ENCODE peak calls at places on chromosomes 3 and 15, in nine cellular contexts. One of them, this sample, is unnamed. For H3K36me3, the result is how much of the 10 kb centered on the place peaks cover.

GRCh38 chr3:179526989-179527391 is 35.7 kb upstream of the ACTL6A start:
- DNase-seq in SK-N-SH: peak
- DNase-seq in esophagus muscularis mucosa: peak
- DNase-seq in HepG2: no peak
- DNase-seq in sigmoid colon: peak
- DNase-seq in upper lobe of left lung: peak
- DNase-seq in ovary: peak
- DNase-seq in K562: no peak
- DNase-seq in stomach: no peak
- DNase-seq in this sample: peak

GRCh38 chr3:177772908-177773557 is 575.8 kb upstream of the TBL1XR1 start:
- DNase-seq in SK-N-SH: no peak
- DNase-seq in esophagus muscularis mucosa: no peak
- DNase-seq in HepG2: no peak
- DNase-seq in sigmoid colon: no peak
- DNase-seq in upper lobe of left lung: no peak
- DNase-seq in ovary: no peak
- DNase-seq in K562: no peak
- DNase-seq in stomach: no peak
- DNase-seq in this sample: no peak

GRCh38 chr3:192929146-192929545 is 11.5 kb upstream of the MB21D2 start:
- DNase-seq in SK-N-SH: no peak
- DNase-seq in esophagus muscularis mucosa: no peak
- DNase-seq in HepG2: no peak
- DNase-seq in sigmoid colon: no peak
- DNase-seq in upper lobe of left lung: no peak
- DNase-seq in ovary: no peak
- DNase-seq in K562: no peak
- DNase-seq in stomach: no peak
- DNase-seq in this sample: no peak

GRCh38 chr3:107794664-107795443 is 272.1 kb downstream of the BBX start:
- DNase-seq in SK-N-SH: peak
- DNase-seq in esophagus muscularis mucosa: no peak
- DNase-seq in HepG2: no peak
- DNase-seq in sigmoid colon: no peak
- DNase-seq in upper lobe of left lung: no peak
- DNase-seq in ovary: peak
- DNase-seq in K562: no peak
- DNase-seq in stomach: no peak
- DNase-seq in this sample: peak

GRCh38 chr15:60391722-60392340 is 6.0 kb downstream of the ANXA2 start:
- DNase-seq in SK-N-SH: no peak
- DNase-seq in esophagus muscularis mucosa: no peak
- DNase-seq in HepG2: no peak
- DNase-seq in sigmoid colon: no peak
- DNase-seq in upper lobe of left lung: no peak
- DNase-seq in ovary: no peak
- DNase-seq in K562: no peak
- DNase-seq in stomach: no peak
- DNase-seq in this sample: no peak

GRCh38 chr3:17046623-17047022 is 161.9 kb downstream of the PLCL2 start:
- DNase-seq in SK-N-SH: no peak
- DNase-seq in esophagus muscularis mucosa: no peak
- DNase-seq in HepG2: no peak
- DNase-seq in sigmoid colon: no peak
- DNase-seq in upper lobe of left lung: no peak
- DNase-seq in ovary: no peak
- DNase-seq in K562: no peak
- DNase-seq in stomach: no peak
- DNase-seq in this sample: no peak

GRCh38 chr15:62390793-62391543 is 225.9 kb upstream of the C2CD4B start:
- DNase-seq in SK-N-SH: peak
- DNase-seq in esophagus muscularis mucosa: no peak
- DNase-seq in HepG2: peak
- DNase-seq in sigmoid colon: peak
- DNase-seq in upper lobe of left lung: peak
- DNase-seq in ovary: peak
- DNase-seq in K562: peak
- DNase-seq in stomach: peak
- DNase-seq in this sample: no peak

GRCh38 chr3:18416332-18416731 is 8.8 kb downstream of the SATB1 start:
- DNase-seq in SK-N-SH: no peak
- DNase-seq in esophagus muscularis mucosa: no peak
- DNase-seq in HepG2: no peak
- DNase-seq in sigmoid colon: no peak
- DNase-seq in upper lobe of left lung: no peak
- DNase-seq in ovary: no peak
- DNase-seq in K562: no peak
- DNase-seq in stomach: no peak
- DNase-seq in this sample: no peak

GRCh38 chr3:124671123-124671522 is 59.1 kb upstream of the UMPS start:
- DNase-seq in SK-N-SH: no peak
- DNase-seq in esophagus muscularis mucosa: no peak
- DNase-seq in HepG2: no peak
- DNase-seq in sigmoid colon: no peak
- DNase-seq in upper lobe of left lung: no peak
- DNase-seq in ovary: no peak
- DNase-seq in K562: no peak
- DNase-seq in stomach: no peak
- DNase-seq in this sample: no peak

GRCh38 chr15:67558502-67558901 is 16.0 kb downstream of the MAP2K5 start:
- DNase-seq in SK-N-SH: no peak
- DNase-seq in esophagus muscularis mucosa: no peak
- DNase-seq in HepG2: no peak
- DNase-seq in sigmoid colon: no peak
- DNase-seq in upper lobe of left lung: no peak
- DNase-seq in ovary: no peak
- DNase-seq in K562: no peak
- DNase-seq in stomach: no peak
- DNase-seq in this sample: no peak

GRCh38 chr3:128629936-128630335 is 20.7 kb downstream of the RPN1 start:
- DNase-seq in SK-N-SH: no peak
- DNase-seq in esophagus muscularis mucosa: no peak
- DNase-seq in HepG2: no peak
- DNase-seq in sigmoid colon: peak
- DNase-seq in upper lobe of left lung: no peak
- DNase-seq in ovary: no peak
- DNase-seq in K562: no peak
- DNase-seq in stomach: no peak
- DNase-seq in this sample: no peak

GRCh38 chr3:128632301-128632700 is 18.3 kb downstream of the RPN1 start:
- DNase-seq in SK-N-SH: no peak
- DNase-seq in esophagus muscularis mucosa: no peak
- DNase-seq in HepG2: no peak
- DNase-seq in sigmoid colon: no peak
- DNase-seq in upper lobe of left lung: no peak
- DNase-seq in ovary: no peak
- DNase-seq in K562: no peak
- DNase-seq in stomach: no peak
- DNase-seq in this sample: no peak

GRCh38 chr3:128634075-128634611 is 16.5 kb downstream of the RPN1 start:
- DNase-seq in SK-N-SH: no peak
- DNase-seq in esophagus muscularis mucosa: no peak
- DNase-seq in HepG2: no peak
- DNase-seq in sigmoid colon: no peak
- DNase-seq in upper lobe of left lung: peak
- DNase-seq in ovary: no peak
- DNase-seq in K562: no peak
- DNase-seq in stomach: no peak
- DNase-seq in this sample: no peak
- H3K36me3 ChIP-seq in SK-N-SH: under half
- H3K36me3 ChIP-seq in esophagus muscularis mucosa: half or more
- H3K36me3 ChIP-seq in HepG2: half or more
- H3K36me3 ChIP-seq in sigmoid colon: under half
- H3K36me3 ChIP-seq in upper lobe of left lung: under half
- H3K36me3 ChIP-seq in ovary: under half
- H3K36me3 ChIP-seq in K562: half or more
- H3K36me3 ChIP-seq in stomach: half or more
- H3K36me3 ChIP-seq in this sample: half or more

GRCh38 chr15:79416876-79417275 is 15.3 kb upstream of the MINAR1 start:
- DNase-seq in SK-N-SH: no peak
- DNase-seq in esophagus muscularis mucosa: no peak
- DNase-seq in HepG2: no peak
- DNase-seq in sigmoid colon: no peak
- DNase-seq in upper lobe of left lung: no peak
- DNase-seq in ovary: no peak
- DNase-seq in K562: no peak
- DNase-seq in stomach: no peak
- DNase-seq in this sample: no peak

DNA sequence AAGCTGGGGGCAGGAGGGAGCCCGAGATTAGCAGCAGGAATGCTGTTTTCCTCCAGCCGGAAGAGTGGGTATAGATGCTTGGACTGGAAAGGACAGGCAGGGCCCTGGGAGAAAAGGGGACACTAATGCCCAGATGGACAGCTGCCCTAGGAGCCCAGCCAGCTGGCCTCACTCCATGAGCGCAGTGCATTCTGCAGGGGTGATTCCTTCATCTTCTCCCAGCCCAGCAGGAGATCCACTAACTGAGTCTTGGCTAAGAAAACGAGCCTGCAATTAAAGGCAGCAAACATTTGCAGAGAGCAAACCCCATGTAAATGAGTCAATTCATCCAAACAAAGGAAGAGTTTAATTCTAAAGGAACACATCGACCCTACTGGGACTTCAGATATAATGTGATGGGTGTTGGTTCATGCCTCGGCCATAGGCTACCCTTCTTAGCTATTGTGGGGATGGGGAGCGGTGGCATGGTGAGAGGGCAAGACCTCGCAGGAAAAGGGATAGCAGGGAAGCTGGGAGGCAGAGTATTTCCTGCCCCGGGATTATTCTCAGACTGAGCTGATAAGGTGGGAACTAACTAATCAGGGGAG is 13.3 kb upstream of the MINAR1 start:
- DNase-seq in SK-N-SH: no peak
- DNase-seq in esophagus muscularis mucosa: no peak
- DNase-seq in HepG2: no peak
- DNase-seq in sigmoid colon: no peak
- DNase-seq in upper lobe of left lung: no peak
- DNase-seq in ovary: no peak
- DNase-seq in K562: no peak
- DNase-seq in stomach: no peak
- DNase-seq in this sample: no peak
- TF ChIP-seq EP300 in SK-N-SH: no peak
- TF ChIP-seq EP300 in esophagus muscularis mucosa: no peak
- TF ChIP-seq EP300 in HepG2: no peak
- TF ChIP-seq EP300 in sigmoid colon: no peak
- TF ChIP-seq EP300 in upper lobe of left lung: no peak
- TF ChIP-seq EP300 in ovary: no peak
- TF ChIP-seq EP300 in K562: no peak
- TF ChIP-seq EP300 in stomach: no peak
- TF ChIP-seq EP300 in this sample: no peak

GRCh38 chr3:146638718-146639117 is 33.6 kb upstream of the PLSCR5 start:
- DNase-seq in SK-N-SH: no peak
- DNase-seq in esophagus muscularis mucosa: no peak
- DNase-seq in HepG2: no peak
- DNase-seq in sigmoid colon: no peak
- DNase-seq in upper lobe of left lung: no peak
- DNase-seq in ovary: no peak
- DNase-seq in K562: no peak
- DNase-seq in stomach: no peak
- DNase-seq in this sample: no peak
- TF ChIP-seq CTCF in SK-N-SH: peak
- TF ChIP-seq CTCF in esophagus muscularis mucosa: no peak
- TF ChIP-seq CTCF in HepG2: no peak
- TF ChIP-seq CTCF in sigmoid colon: peak
- TF ChIP-seq CTCF in upper lobe of left lung: no peak
- TF ChIP-seq CTCF in ovary: no peak
- TF ChIP-seq CTCF in K562: no peak
- TF ChIP-seq CTCF in stomach: no peak
- TF ChIP-seq CTCF in this sample: peak

GRCh38 chr3:184175981-184176376 is 1.3 kb downstream of the AP2M1 start:
- DNase-seq in SK-N-SH: no peak
- DNase-seq in esophagus muscularis mucosa: no peak
- DNase-seq in HepG2: no peak
- DNase-seq in sigmoid colon: no peak
- DNase-seq in upper lobe of left lung: no peak
- DNase-seq in ovary: no peak
- DNase-seq in K562: no peak
- DNase-seq in stomach: no peak
- DNase-seq in this sample: no peak
- H3K36me3 ChIP-seq in SK-N-SH: half or more
- H3K36me3 ChIP-seq in esophagus muscularis mucosa: half or more
- H3K36me3 ChIP-seq in HepG2: half or more
- H3K36me3 ChIP-seq in sigmoid colon: under half
- H3K36me3 ChIP-seq in upper lobe of left lung: half or more
- H3K36me3 ChIP-seq in ovary: under half
- H3K36me3 ChIP-seq in K562: half or more
- H3K36me3 ChIP-seq in stomach: half or more
- H3K36me3 ChIP-seq in this sample: under half

DNA sequence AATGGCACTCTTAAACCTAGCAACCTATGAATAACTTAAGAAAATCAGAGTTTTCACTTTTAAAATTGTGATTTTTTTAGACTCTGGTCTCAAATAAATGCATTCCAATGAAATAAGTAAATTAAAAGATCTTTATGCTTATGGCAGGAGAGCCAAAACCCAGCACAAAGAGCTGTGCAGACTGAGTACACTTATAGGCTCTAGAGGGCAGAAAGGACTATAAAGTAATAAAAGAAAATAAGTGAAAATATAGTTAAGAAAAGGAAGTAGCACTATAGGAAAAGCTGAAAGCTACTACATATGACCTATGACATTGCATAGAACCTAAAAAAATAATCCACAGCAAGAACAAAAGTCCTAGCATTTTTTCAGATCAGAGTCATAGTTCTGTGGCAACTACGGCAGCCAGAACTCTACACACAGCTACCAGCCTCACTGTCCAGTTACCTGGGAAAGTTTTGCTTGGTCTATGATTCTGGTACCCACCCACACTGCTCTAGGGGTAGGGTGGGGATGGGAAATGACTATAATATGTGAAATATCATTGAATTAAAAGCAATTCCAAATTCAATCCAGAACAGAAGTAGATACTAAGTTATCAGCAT is 30.5 kb downstream of the CLASP2 start:
- DNase-seq in SK-N-SH: peak
- DNase-seq in esophagus muscularis mucosa: no peak
- DNase-seq in HepG2: no peak
- DNase-seq in sigmoid colon: no peak
- DNase-seq in upper lobe of left lung: no peak
- DNase-seq in ovary: no peak
- DNase-seq in K562: no peak
- DNase-seq in stomach: no peak
- DNase-seq in this sample: no peak
- TF ChIP-seq EP300 in SK-N-SH: no peak
- TF ChIP-seq EP300 in esophagus muscularis mucosa: no peak
- TF ChIP-seq EP300 in HepG2: no peak
- TF ChIP-seq EP300 in sigmoid colon: no peak
- TF ChIP-seq EP300 in upper lobe of left lung: no peak
- TF ChIP-seq EP300 in ovary: no peak
- TF ChIP-seq EP300 in K562: no peak
- TF ChIP-seq EP300 in stomach: no peak
- TF ChIP-seq EP300 in this sample: no peak

DNA sequence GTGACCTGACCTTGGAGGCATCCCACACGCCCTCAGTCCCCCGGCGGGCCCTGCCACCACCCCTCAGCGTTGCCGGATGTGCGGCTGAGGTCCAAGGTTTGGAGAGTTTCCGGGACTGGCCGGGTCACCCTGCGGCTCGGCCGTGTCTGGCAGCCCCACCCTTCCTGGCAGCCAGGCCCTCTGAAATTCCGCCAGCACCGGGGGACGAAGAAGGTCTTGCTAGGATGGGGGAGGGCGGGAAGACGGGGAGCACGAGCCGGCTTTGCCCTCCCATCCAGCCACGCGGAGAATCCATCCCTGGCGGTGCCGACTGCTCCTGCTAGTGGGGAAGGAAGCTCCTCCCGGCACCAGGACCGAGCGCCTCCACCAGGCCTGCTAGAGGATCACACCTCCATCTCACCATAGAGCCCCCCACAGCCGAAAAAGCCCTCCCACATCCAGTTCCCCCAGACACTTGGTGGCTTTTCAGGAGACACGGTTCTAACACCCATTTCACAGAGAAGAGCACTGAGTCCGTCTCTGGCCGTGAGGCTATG is 81.5 kb downstream of the CPN2 start:
- DNase-seq in SK-N-SH: peak
- DNase-seq in esophagus muscularis mucosa: peak
- DNase-seq in HepG2: no peak
- DNase-seq in sigmoid colon: peak
- DNase-seq in upper lobe of left lung: peak
- DNase-seq in ovary: peak
- DNase-seq in K562: peak
- DNase-seq in stomach: peak
- DNase-seq in this sample: peak
- TF ChIP-seq CTCF in SK-N-SH: no peak
- TF ChIP-seq CTCF in esophagus muscularis mucosa: peak
- TF ChIP-seq CTCF in HepG2: peak
- TF ChIP-seq CTCF in sigmoid colon: peak
- TF ChIP-seq CTCF in upper lobe of left lung: peak
- TF ChIP-seq CTCF in ovary: no peak
- TF ChIP-seq CTCF in K562: peak
- TF ChIP-seq CTCF in stomach: no peak
- TF ChIP-seq CTCF in this sample: peak

This sample was measured in tibial nerve.